ENCODE peak calls at places on chromosome 2, in ten cellular contexts. X, H, V, Y, F, J, P, O, R and I are unnamed samples.

GRCh38 chr2:206232287-206233035 is 42.0 kb upstream of the ZDBF2 start:
- DNase-seq in O (no peak), J (no peak), H (no peak), X (no peak), V (no peak), Y (no peak), P (no peak), R (no peak), F (no peak), I (no peak)

GRCh38 chr2:13005761-13006336 is 289.1 kb downstream of the TRIB2 start:
- DNase-seq in F (no peak), Y (no peak), V (no peak), X (no peak), R (no peak), H (no peak), O (no peak), P (no peak), J (no peak), I (no peak)

GRCh38 chr2:96534701-96535181 is 1.8 kb upstream of the ARID5A start:
- DNase-seq in V (no peak), J (no peak), R (no peak), F (no peak), H (no peak), P (no peak), Y (no peak), X (no peak), O (no peak), I (no peak)

GRCh38 chr2:204731996-204732395 is 186.7 kb downstream of the PARD3B start:
- DNase-seq in F (no peak), O (no peak), R (no peak), J (no peak), H (no peak), Y (no peak), X (peak; percentile 21), V (no peak), P (no peak), I (no peak)

GRCh38 chr2:234446404-234447076 is 50.3 kb downstream of the ARL4C start:
- DNase-seq in J (peak; percentile 65), P (no peak), F (no peak), X (no peak), V (peak; percentile 67), R (no peak), H (no peak), Y (no peak), O (peak; percentile 49), I (peak; percentile 95)

GRCh38 chr2:225842939-225843338 is 443.4 kb downstream of the NYAP2 start:
- DNase-seq in J (no peak), O (no peak), F (no peak), X (peak; percentile 9), P (no peak), V (no peak), R (no peak), Y (no peak), H (peak; percentile 13), I (no peak)

GRCh38 chr2:180572346-180572745 is 408.1 kb upstream of the UBE2E3 start:
- DNase-seq in H (no peak), O (no peak), F (no peak), J (no peak), P (no peak), V (no peak), Y (peak; percentile 35), R (no peak), X (no peak), I (no peak)

GRCh38 chr2:190889175-190889943 is 8.7 kb downstream of the GLS start:
- DNase-seq in R (no peak), F (no peak), H (no peak), Y (no peak), J (no peak), X (no peak), O (no peak), P (no peak), V (no peak), I (no peak)

GRCh38 chr2:136767030-136767429 is 1.7 kb downstream of the THSD7B start:
- DNase-seq in X (no peak), J (no peak), O (no peak), H (no peak), F (no peak), V (no peak), R (no peak), P (no peak), Y (no peak), I (no peak)

GRCh38 chr2:177712462-177712861 is 319.9 kb downstream of the AGPS start:
- DNase-seq in V (no peak), O (no peak), X (no peak), R (no peak), H (no peak), Y (no peak), P (no peak), F (no peak), J (no peak), I (no peak)

GRCh38 chr2:1767939-1768691 is 23.8 kb upstream of the PXDN start:
- DNase-seq in V (no peak), X (no peak), P (no peak), J (no peak), Y (no peak), R (no peak), O (no peak), F (no peak), H (no peak), I (no peak)

GRCh38 chr2:20183373-20183772 is 41.6 kb downstream of the SDC1 start:
- DNase-seq in H (no peak), V (no peak), P (no peak), R (no peak), Y (no peak), J (no peak), X (no peak), O (no peak), F (no peak), I (no peak)

GRCh38 chr2:19857806-19858205 is 44.0 kb downstream of the TTC32 start:
- DNase-seq in V (no peak), J (no peak), H (no peak), P (no peak), Y (no peak), O (no peak), R (no peak), X (peak; percentile 23), F (no peak), I (no peak)